ENCODE peak calls at places on chromosomes 5 and 9, in five cellular contexts. I, J, Y, M and H are unnamed samples.
A peak's percentile ranks its signal among the peaks of the same experiment; 100 is the strongest.

GRCh38 chr9:79263666-79264460 is 307.9 kb upstream of the TLE4 start:
- DNase-seq in I (no peak), J (peak; percentile 61), Y (no peak), M (no peak), H (peak; percentile 15)

GRCh38 chr9:114626415-114627029 is 15.4 kb downstream of the TMEM268 start:
- DNase-seq in I (no peak), J (no peak), Y (no peak), M (no peak), H (no peak)

GRCh38 chr9:130995399-130995941 is 13.5 kb upstream of the LAMC3 start:
- DNase-seq in I (no peak), J (peak; percentile 56), Y (no peak), M (no peak), H (peak; percentile 28)

GRCh38 chr5:173391031-173391430 is 62.8 kb upstream of the STC2 start:
- DNase-seq in I (no peak), J (no peak), Y (no peak), M (no peak), H (no peak)

GRCh38 chr5:156678484-156678883 is 171.6 kb upstream of the PPP1R2B start:
- DNase-seq in I (no peak), J (no peak), Y (no peak), M (no peak), H (peak; percentile 52)

GRCh38 chr5:144710620-144711019 is 539.9 kb downstream of the KCTD16 start:
- DNase-seq in I (no peak), J (no peak), Y (no peak), M (no peak), H (no peak)

GRCh38 chr5:16457853-16458252 is 7.7 kb downstream of the ZNF622 start:
- DNase-seq in I (no peak), J (peak; percentile 49), Y (no peak), M (no peak), H (no peak)

GRCh38 chr5:93654676-93655075 is 71.7 kb downstream of the NR2F1 start:
- DNase-seq in I (no peak), J (peak; percentile 28), Y (no peak), M (no peak), H (no peak)

GRCh38 chr5:92328584-92329259 is 945.6 kb upstream of the ARRDC3 start:
- DNase-seq in I (no peak), J (no peak), Y (no peak), M (no peak), H (no peak)

GRCh38 chr9:69619233-69619632 is 52.9 kb downstream of the APBA1 start:
- DNase-seq in I (no peak), J (no peak), Y (no peak), M (no peak), H (no peak)

GRCh38 chr9:109641079-109641659 is 138.8 kb upstream of the PALM2AKAP2 start:
- DNase-seq in I (no peak), J (no peak), Y (no peak), M (no peak), H (no peak)

GRCh38 chr9:95031711-95032461 is 285.6 kb downstream of the FANCC start:
- DNase-seq in I (no peak), J (no peak), Y (peak; percentile 77), M (no peak), H (no peak)

GRCh38 chr5:109468737-109469420 is 59.1 kb upstream of the PJA2 start:
- DNase-seq in I (peak; percentile 62), J (peak; percentile 94), Y (peak; percentile 94), M (peak; percentile 68), H (peak; percentile 90)

GRCh38 chr9:135474915-135475314 is 4.7 kb upstream of the PPP1R26 start:
- DNase-seq in I (peak; percentile 83), J (no peak), Y (peak; percentile 35), M (no peak), H (no peak)

GRCh38 chr9:108040783-108041182 is 551.2 kb upstream of the KLF4 start:
- DNase-seq in I (no peak), J (peak; percentile 54), Y (no peak), M (no peak), H (peak; percentile 64)

GRCh38 chr9:127187231-127187956 is 65.0 kb upstream of the ANGPTL2 start:
- DNase-seq in I (no peak), J (peak; percentile 99), Y (no peak), M (no peak), H (peak; percentile 90)

GRCh38 chr5:170597109-170597741 is 93.4 kb downstream of the KCNIP1 start:
- DNase-seq in I (no peak), J (peak; percentile 73), Y (no peak), M (no peak), H (peak; percentile 71)

GRCh38 chr9:95116820-95117204 is 200.7 kb downstream of the FANCC start:
- DNase-seq in I (no peak), J (no peak), Y (no peak), M (no peak), H (peak; percentile 12)

GRCh38 chr5:158769702-158770101 is 330.0 kb downstream of the EBF1 start:
- DNase-seq in I (no peak), J (no peak), Y (no peak), M (no peak), H (no peak)

GRCh38 chr5:137778772-137779564 is 24.8 kb upstream of the HNRNPA0 start:
- DNase-seq in I (no peak), J (peak; percentile 39), Y (peak; percentile 50), M (peak; percentile 13), H (peak; percentile 54)

GRCh38 chr5:64873441-64873840 is 104.7 kb downstream of the CWC27 start:
- DNase-seq in I (no peak), J (no peak), Y (no peak), M (no peak), H (no peak)

GRCh38 chr5:143014017-143014651 is 244.0 kb downstream of the ARHGAP26 start:
- DNase-seq in I (peak; percentile 86), J (no peak), Y (no peak), M (peak; percentile 47), H (peak; percentile 31)

GRCh38 chr5:133423618-133424282 is 188.6 kb downstream of the FSTL4 start:
- DNase-seq in I (peak; percentile 97), J (peak; percentile 12), Y (peak; percentile 48), M (peak; percentile 40), H (peak; percentile 48)

GRCh38 chr5:28549588-28549987 is 1511.2 kb upstream of the CDH9 start:
- DNase-seq in I (no peak), J (no peak), Y (no peak), M (no peak), H (no peak)

GRCh38 chr5:138706655-138707480 is 46.4 kb upstream of the CTNNA1 start:
- DNase-seq in I (no peak), J (peak; percentile 89), Y (no peak), M (no peak), H (peak; percentile 52)

GRCh38 chr9:82891321-82891720 is 171.6 kb downstream of the RASEF start:
- DNase-seq in I (no peak), J (no peak), Y (no peak), M (no peak), H (no peak)

GRCh38 chr9:116133163-116133562 is 20.4 kb upstream of the PAPPA start:
- DNase-seq in I (no peak), J (no peak), Y (no peak), M (no peak), H (peak; percentile 27)

GRCh38 chr9:70564464-70565190 is 150.2 kb upstream of the KLF9 start:
- DNase-seq in I (no peak), J (no peak), Y (no peak), M (no peak), H (no peak)

GRCh38 chr9:92564479-92564878 is 28.7 kb upstream of the ECM2 start:
- DNase-seq in I (no peak), J (peak; percentile 73), Y (no peak), M (no peak), H (peak; percentile 48)

DNA sequence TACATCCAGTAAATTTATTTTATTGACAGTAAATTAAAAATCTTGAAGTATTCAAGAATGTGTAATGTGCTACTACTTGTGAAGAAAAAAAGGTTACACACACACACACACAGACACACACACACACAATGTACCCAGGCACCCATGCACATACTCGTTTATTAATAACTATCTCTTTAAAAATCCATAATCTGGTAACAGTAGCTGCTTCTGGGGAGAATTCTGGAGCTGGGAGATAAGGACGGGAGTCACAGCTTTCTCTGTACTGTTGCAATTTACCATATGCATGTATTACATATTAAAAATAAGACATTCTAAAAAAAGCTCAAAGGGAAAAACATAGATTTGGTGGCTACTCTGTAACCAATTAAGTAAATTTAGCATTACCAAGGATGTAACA is 7.9 kb upstream of the C1QTNF2 start:
- DNase-seq in I (no peak), J (no peak), Y (no peak), M (no peak), H (no peak)
- H3K9ac ChIP-seq in I (no peak overlapping the region), J (no peak overlapping the region), Y (no peak overlapping the region), M (no peak overlapping the region), H (no peak overlapping the region)

GRCh38 chr5:177294632-177295031 is 8.9 kb downstream of the RAB24 start:
- DNase-seq in I (no peak), J (no peak), Y (no peak), M (no peak), H (no peak)

GRCh38 chr5:177293819-177294581 is 9.5 kb downstream of the RAB24 start:
- DNase-seq in I (peak; percentile 34), J (no peak), Y (no peak), M (no peak), H (no peak)

GRCh38 chr5:177295929-177296328 is 7.6 kb downstream of the RAB24 start:
- DNase-seq in I (no peak), J (no peak), Y (no peak), M (no peak), H (no peak)

GRCh38 chr5:177297922-177298321 is 5.6 kb downstream of the RAB24 start:
- DNase-seq in I (no peak), J (no peak), Y (no peak), M (no peak), H (no peak)

GRCh38 chr5:177296581-177296980 is 6.9 kb downstream of the RAB24 start:
- DNase-seq in I (no peak), J (no peak), Y (peak; percentile 53), M (no peak), H (no peak)
- H3K9ac ChIP-seq in I (no peak overlapping the region), J (no peak overlapping the region), Y (peak overlapping the region; percentile 29), M (no peak overlapping the region), H (no peak overlapping the region)

GRCh38 chr5:181164076-181164952 is 16.9 kb downstream of the OR2V2 start:
- DNase-seq in I (peak; percentile 63), J (peak; percentile 48), Y (no peak), M (no peak), H (no peak)
- H3K9ac ChIP-seq in I (no peak overlapping the region), J (no peak overlapping the region), Y (no peak overlapping the region), M (peak overlapping the region; percentile 33), H (no peak overlapping the region)

DNA sequence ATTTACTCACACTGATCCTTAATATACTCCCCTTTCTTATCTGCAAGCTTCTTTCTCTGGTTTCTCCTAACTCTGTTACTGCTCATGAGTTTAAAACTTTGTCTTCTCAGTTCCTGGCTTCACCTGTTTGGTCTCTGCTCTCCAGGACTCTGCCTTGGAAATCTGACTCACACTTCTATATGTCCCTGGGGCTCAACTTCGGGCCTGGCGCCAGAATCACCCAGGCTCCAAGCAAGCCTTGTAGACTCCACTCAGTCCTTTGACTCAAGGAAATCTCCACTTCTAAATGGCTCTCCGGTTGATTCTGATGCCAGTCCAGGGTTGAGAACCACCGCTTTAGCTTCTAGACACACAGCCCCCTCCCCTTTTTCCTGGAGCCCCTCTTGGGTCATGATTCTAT is 57.8 kb downstream of the TMC1 start:
- DNase-seq in I (no peak), J (peak; percentile 63), Y (no peak), M (no peak), H (peak; percentile 86)
- H3K9ac ChIP-seq in I (no peak overlapping the region), J (no peak overlapping the region), Y (no peak overlapping the region), M (no peak overlapping the region), H (peak overlapping the region; percentile 47)

GRCh38 chr5:90475436-90475980 is 844 bp downstream of the POLR3G start:
- DNase-seq in I (no peak), J (no peak), Y (no peak), M (no peak), H (peak; percentile 51)
- H3K9ac ChIP-seq in I (no peak overlapping the region), J (no peak overlapping the region), Y (no peak overlapping the region), M (peak overlapping the region; percentile 71), H (peak overlapping the region; percentile 85)